ENCODE peak calls at places on chromosome 9, in four cellular contexts. I is NCI-H460; W is hepatocyte; F is activated T-cell treated with anti-CD3 and anti-CD28 coated beads, Interleukin-2, amount 50 U/mL, for 72 hours. L is an unnamed sample.

GRCh38 chr9:137129089-137129455 is 9.9 kb upstream of the GRIN1 start:
- DNase-seq in W (no peak), I (no peak), F (peak; percentile 24), L (no peak)

GRCh38 chr9:127835930-127836586 is 18.4 kb downstream of the ENG start:
- DNase-seq in I (no peak), F (peak; percentile 56), W (peak; percentile 42), L (no peak)

GRCh38 chr9:89444212-89444611 is 53.7 kb downstream of the SEMA4D start:
- DNase-seq in I (no peak), F (peak; percentile 57), W (no peak), L (no peak)

GRCh38 chr9:83596899-83597504 is 25.9 kb upstream of the IDNK start:
- DNase-seq in W (peak; percentile 47), F (peak; percentile 54), I (peak; percentile 15), L (peak; percentile 66)

GRCh38 chr9:105063665-105064247 is 135.8 kb upstream of the ABCA1 start:
- DNase-seq in F (peak; percentile 41), I (no peak), W (peak; percentile 67), L (no peak)

GRCh38 chr9:78072586-78073199 is 41.1 kb upstream of the GNAQ start:
- DNase-seq in F (no peak), I (no peak), W (no peak), L (no peak)

GRCh38 chr9:129834489-129835127 is 467 bp downstream of the C9orf78 start:
- DNase-seq in I (no peak), W (peak; percentile 23), F (peak; percentile 35), L (no peak)

GRCh38 chr9:16869961-16870605 is 387 bp downstream of the BNC2 start:
- DNase-seq in F (no peak), W (peak; percentile 33), I (no peak), L (no peak)

GRCh38 chr9:110278080-110278707 is 21.9 kb upstream of the TXN start:
- DNase-seq in I (no peak), W (no peak), F (no peak), L (no peak)

GRCh38 chr9:81824802-81825770 is 103.1 kb upstream of the SPATA31D4 start:
- DNase-seq in I (no peak), F (no peak), W (no peak), L (no peak)

GRCh38 chr9:125558453-125559084 is 148.4 kb downstream of the MAPKAP1 start:
- DNase-seq in W (peak; percentile 84), F (peak; percentile 45), I (peak; percentile 72), L (peak; percentile 86)

GRCh38 chr9:78304357-78304756 is 7.4 kb downstream of the PSAT1 start:
- DNase-seq in I (no peak), W (no peak), F (no peak), L (no peak)

GRCh38 chr9:107029146-107029545 is 166.2 kb downstream of the ZNF462 start:
- DNase-seq in F (no peak), I (no peak), W (no peak), L (no peak)

GRCh38 chr9:36146666-36147065 is 10.1 kb downstream of the GLIPR2 start:
- DNase-seq in F (no peak), W (no peak), I (no peak), L (no peak)

GRCh38 chr9:89595646-89596045 is 9.2 kb upstream of the GADD45G start:
- DNase-seq in I (no peak), F (no peak), W (no peak), L (no peak)